ENCODE peak calls at places on chromosomes 6 and 20, in five cellular contexts. H, A, V, U and L are unnamed samples.

GRCh38 chr6:34114695-34115395 is 31.0 kb downstream of the GRM4 start:
- DNase-seq in A (no peak), H (no peak), U (no peak), V (no peak), L (no peak)

GRCh38 chr20:44715495-44716308 is 533 bp downstream of the CCN5 start:
- DNase-seq in A (no peak), V (no peak), H (no peak), U (no peak), L (no peak)

GRCh38 chr6:71982385-71982784 is 96.0 kb downstream of the RIMS1 start:
- DNase-seq in U (no peak), A (no peak), V (no peak), H (no peak), L (no peak)

GRCh38 chr20:50347568-50347981 is 156.9 kb downstream of the CEBPB start:
- DNase-seq in U (no peak), H (no peak), V (no peak), A (no peak), L (no peak)

GRCh38 chr6:151914475-151914874 is 107.0 kb downstream of the ESR1 start:
- DNase-seq in U (no peak), H (no peak), V (no peak), A (no peak), L (peak; percentile 12)

GRCh38 chr6:131954775-131955107 is 3.6 kb upstream of the CCN2 start:
- DNase-seq in A (no peak), V (no peak), U (peak; percentile 35), H (no peak), L (peak; percentile 99)

GRCh38 chr6:142297996-142298753 is 3.6 kb upstream of the ADGRG6 start:
- DNase-seq in H (no peak), A (no peak), V (no peak), U (no peak), L (peak; percentile 89)

GRCh38 chr6:44172759-44173500 is 14.3 kb downstream of the CAPN11 start:
- DNase-seq in H (peak; percentile 85), U (peak; percentile 91), V (peak; percentile 90), A (peak; percentile 90), L (peak; percentile 72)

GRCh38 chr6:6591778-6592388 is 3.4 kb downstream of the LY86 start:
- DNase-seq in A (no peak), U (peak; percentile 34), V (peak; percentile 84), H (no peak), L (no peak)

GRCh38 chr6:51411726-51412125 is 593.1 kb downstream of the TFAP2B start:
- DNase-seq in A (no peak), U (no peak), V (no peak), H (no peak), L (no peak)
- H3K27ac ChIP-seq in A (no peak overlapping the region), U (no peak overlapping the region), V (no peak overlapping the region), H (no peak overlapping the region), L (no peak overlapping the region)

GRCh38 chr20:58611236-58612020 is 39.7 kb upstream of the STX16 start:
- DNase-seq in U (peak; percentile 30), H (no peak), V (no peak), A (no peak), L (no peak)

GRCh38 chr20:58612021-58612700 is 38.9 kb upstream of the STX16 start:
- DNase-seq in U (peak; percentile 83), A (no peak), H (no peak), V (no peak), L (no peak)

GRCh38 chr20:58610811-58611210 is 40.3 kb upstream of the STX16 start:
- DNase-seq in U (no peak), H (no peak), A (no peak), V (no peak), L (no peak)

GRCh38 chr20:58609026-58609425 is 42.1 kb upstream of the STX16 start:
- DNase-seq in A (no peak), H (no peak), V (no peak), U (no peak), L (no peak)

DNA sequence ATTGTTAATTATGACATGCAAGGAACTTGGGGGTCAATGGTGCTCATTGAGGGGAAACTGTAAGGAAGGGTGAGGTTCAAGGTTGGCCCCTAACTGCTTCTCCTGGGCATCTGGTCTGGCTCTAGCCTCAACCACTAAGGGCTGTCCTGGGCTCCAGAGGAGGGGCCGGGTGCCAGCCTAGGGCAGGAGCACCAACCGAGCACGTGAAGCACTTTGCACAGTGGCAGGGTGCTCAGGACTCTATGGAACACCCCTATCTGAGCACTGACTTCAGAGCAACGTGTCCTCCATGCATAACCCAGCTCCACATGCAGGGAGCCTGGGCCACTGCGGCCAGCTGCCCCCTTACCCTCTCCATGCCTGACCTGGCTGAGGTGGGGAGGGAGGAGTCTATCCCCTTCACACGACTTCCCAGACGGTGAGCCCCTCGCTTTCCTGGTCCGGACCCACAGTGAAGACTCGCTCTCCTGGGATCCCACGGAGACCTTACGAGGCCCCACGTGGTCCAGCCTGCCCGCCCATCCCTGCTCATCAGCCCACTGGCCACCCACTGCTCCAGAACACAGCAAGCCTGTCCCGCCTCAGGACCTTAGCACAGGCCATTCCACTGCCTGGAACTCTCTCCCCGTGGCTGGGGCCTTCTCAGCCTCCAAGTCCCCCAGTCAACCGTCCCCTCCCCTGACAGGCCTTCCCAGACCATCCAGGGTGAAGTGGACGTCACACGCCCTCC is 40.8 kb upstream of the STX16 start:
- DNase-seq in H (no peak), U (no peak), V (no peak), A (no peak), L (no peak)
- H3K36me3 ChIP-seq in H (no peaks in the 10 kb centered on the region), U (no peaks in the 10 kb centered on the region), V (no peaks in the 10 kb centered on the region), A (no peaks in the 10 kb centered on the region), L (no peaks in the 10 kb centered on the region)

GRCh38 chr6:32439708-32440214 is at the start of gene HLA-DRA:
- DNase-seq in H (no peak), A (no peak), V (peak; percentile 98), U (no peak), L (peak; percentile 39)
- H3K4me3 ChIP-seq in H (peak within 1 kb of the TSS; percentile 59), A (no peak within 1 kb of the TSS), V (peak within 1 kb of the TSS; percentile 95), U (peak within 1 kb of the TSS; percentile 22), L (no peak within 1 kb of the TSS)

GRCh38 chr6:108581237-108581931 is 20.7 kb downstream of the FOXO3 start:
- DNase-seq in V (no peak), A (no peak), U (no peak), H (peak; percentile 76), L (no peak)
- H3K27ac ChIP-seq in V (no peak overlapping the region), A (peak overlapping the region; percentile 42), U (peak overlapping the region; percentile 55), H (peak overlapping the region; percentile 66), L (peak overlapping the region; percentile 79)

DNA sequence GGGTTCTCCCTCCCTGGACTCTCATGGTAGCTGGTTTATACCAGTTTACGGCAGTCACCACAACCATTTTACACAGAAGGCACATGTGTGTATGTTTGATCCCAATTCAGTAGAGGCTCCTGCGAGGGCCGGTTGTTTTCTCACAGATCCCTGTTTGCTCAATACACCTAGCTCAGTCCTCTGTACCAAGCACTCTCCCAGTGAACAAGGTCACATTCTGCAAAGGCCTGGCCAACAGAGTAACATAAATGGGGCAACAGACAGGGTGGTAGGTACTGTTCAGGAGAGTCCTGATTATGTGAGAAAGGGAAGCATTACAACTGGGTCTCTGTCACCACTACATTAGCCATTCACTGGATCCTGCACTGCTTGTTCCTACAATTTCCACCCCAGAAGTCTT is 84.4 kb downstream of the ELOVL5 start:
- DNase-seq in U (no peak), A (no peak), H (no peak), V (no peak), L (no peak)
- H3K36me3 ChIP-seq in U (no peaks in the 10 kb centered on the region), A (no peaks in the 10 kb centered on the region), H (peaks cover 11% of the 10 kb centered on the region), V (peaks cover 45% of the 10 kb centered on the region), L (peaks cover 19% of the 10 kb centered on the region)

DNA sequence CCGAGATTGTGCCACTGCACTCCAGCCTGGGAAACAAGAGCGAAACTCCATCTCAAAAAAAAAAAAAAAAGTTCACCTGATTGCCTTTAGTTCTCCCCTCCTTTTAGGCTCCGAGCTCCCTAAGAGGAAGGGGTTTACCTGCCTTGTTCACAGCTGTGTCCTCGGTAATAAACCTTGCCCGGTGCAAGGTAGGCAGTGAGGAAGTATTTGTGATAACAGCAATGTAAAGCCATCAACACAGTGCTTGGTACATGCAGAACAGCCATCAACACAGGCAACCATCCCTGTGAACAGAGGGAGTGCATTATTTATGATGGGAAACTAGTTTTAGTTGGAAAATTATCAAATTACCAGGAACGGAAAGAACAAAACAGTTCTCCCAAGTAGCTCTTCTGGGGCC is 1.8 kb upstream of the SPO11 start:
- DNase-seq in A (no peak), H (no peak), V (peak; percentile 52), U (no peak), L (no peak)
- H3K4me3 ChIP-seq in A (no peak overlapping the region), H (no peak overlapping the region), V (no peak overlapping the region), U (no peak overlapping the region), L (no peak overlapping the region)

GRCh38 chr6:125749112-125749863 is at the start of gene HEY2:
- DNase-seq in A (peak; percentile 96), H (peak; percentile 96), U (peak; percentile 94), V (peak; percentile 97), L (peak; percentile 82)
- H3K27ac ChIP-seq in A (peak within 1 kb of the TSS; percentile 69), H (peak within 1 kb of the TSS; percentile 98), U (peak within 1 kb of the TSS; percentile 90), V (no peak within 1 kb of the TSS), L (peak within 1 kb of the TSS; percentile 58)

GRCh38 chr6:152973916-152974315 is 8.9 kb downstream of the FBXO5 start:
- DNase-seq in A (no peak), H (no peak), V (no peak), U (no peak), L (no peak)
- H3K36me3 ChIP-seq in A (no peaks in the 10 kb centered on the region), H (peaks cover 56% of the 10 kb centered on the region), V (peaks cover 76% of the 10 kb centered on the region), U (no peaks in the 10 kb centered on the region), L (peaks cover 15% of the 10 kb centered on the region)